ENCODE peak calls at places on chromosomes 1 and 21, in ten cellular contexts. B is glutamatergic neuron, C is H1, I is HFFc6, M is body of pancreas, N is AG04449, T is foreskin keratinocyte, X is Panc1, H is RWPE1, W is spleen. E is an unnamed sample.

GRCh38 chr1:113812661-113813135 is 422 bp upstream of the RSBN1 start:
- DNase-seq in H (no peak), T (no peak), M (no peak), I (no peak), B (no peak), W (peak; percentile 82), C (no peak), X (no peak), N (no peak), E (no peak)

GRCh38 chr21:36210779-36211659 is 54.4 kb downstream of the DOP1B start:
- DNase-seq in W (peak; percentile 46), N (no peak), I (no peak), H (no peak), T (no peak), M (no peak), X (no peak), C (no peak), B (no peak), E (peak; percentile 40)

GRCh38 chr1:201885531-201886075 is 3.1 kb upstream of the SHISA4 start:
- DNase-seq in W (peak; percentile 39), M (no peak), X (no peak), H (peak; percentile 87), C (no peak), B (no peak), N (no peak), I (peak; percentile 47), T (no peak), E (no peak)

GRCh38 chr1:87072904-87073303 is 158.5 kb downstream of the HS2ST1 start:
- DNase-seq in I (no peak), M (no peak), N (no peak), X (no peak), T (no peak), C (no peak), B (no peak), W (no peak), H (no peak), E (no peak)

GRCh38 chr1:52629021-52629643 is 3.8 kb upstream of the SHISAL2A start:
- DNase-seq in T (no peak), H (no peak), B (no peak), N (no peak), X (no peak), C (no peak), W (no peak), I (no peak), M (no peak), E (no peak)

GRCh38 chr1:248926401-248927182 is 20.6 kb downstream of the PGBD2 start:
- DNase-seq in X (no peak), N (peak; percentile 23), H (no peak), I (peak; percentile 87), W (no peak), M (no peak), B (no peak), T (peak; percentile 16), C (no peak), E (no peak)

GRCh38 chr1:71462247-71462646 is 381.4 kb upstream of the ZRANB2 start:
- DNase-seq in H (no peak), I (no peak), W (no peak), C (peak; percentile 86), N (no peak), B (no peak), X (no peak), M (no peak), T (no peak), E (no peak)

GRCh38 chr1:116157096-116157495 is 45.9 kb downstream of the MAB21L3 start:
- DNase-seq in X (no peak), N (no peak), I (no peak), T (no peak), C (no peak), B (no peak), M (no peak), H (no peak), W (no peak), E (no peak)

GRCh38 chr1:1088036-1088800 is 14.1 kb upstream of the RNF223 start:
- DNase-seq in I (no peak), B (peak; percentile 37), H (no peak), M (no peak), N (no peak), C (no peak), W (peak; percentile 44), X (no peak), T (no peak), E (peak; percentile 88)

GRCh38 chr1:220788146-220788545 is 1.4 kb downstream of the MTARC1 start:
- DNase-seq in I (no peak), X (no peak), C (no peak), H (no peak), M (no peak), W (no peak), B (no peak), N (no peak), T (no peak), E (no peak)

GRCh38 chr1:44417351-44418021 is 12.4 kb downstream of the RNF220 start:
- DNase-seq in N (no peak), I (no peak), H (no peak), B (peak; percentile 87), X (no peak), W (peak; percentile 87), T (no peak), M (no peak), C (peak; percentile 76), E (no peak)

GRCh38 chr1:7586031-7586941 is 184.8 kb upstream of the VAMP3 start:
- DNase-seq in N (no peak), I (no peak), M (no peak), C (no peak), W (peak; percentile 49), H (no peak), T (no peak), X (no peak), B (no peak), E (peak; percentile 68)

GRCh38 chr1:27570383-27570755 is 33.6 kb downstream of the AHDC1 start:
- DNase-seq in C (no peak), I (no peak), W (no peak), B (no peak), T (no peak), N (no peak), H (no peak), M (no peak), X (no peak), E (no peak)

GRCh38 chr1:54274881-54275280 is 74.9 kb downstream of the MRPL37 start:
- DNase-seq in N (no peak), B (no peak), H (no peak), C (no peak), M (no peak), X (no peak), I (no peak), T (no peak), W (no peak), E (no peak)

GRCh38 chr1:228338521-228339051 is 68.0 kb downstream of the TRIM11 start:
- DNase-seq in B (peak; percentile 11), I (no peak), T (no peak), C (no peak), N (no peak), M (peak; percentile 6), X (no peak), H (no peak), W (no peak), E (no peak)

GRCh38 chr1:242629396-242629795 is 104.9 kb upstream of the PLD5 start:
- DNase-seq in H (peak; percentile 73), B (no peak), C (no peak), X (peak; percentile 86), M (no peak), T (peak; percentile 87), W (no peak), N (no peak), I (no peak), E (no peak)

GRCh38 chr1:30768169-30768829 is 10.7 kb upstream of the LAPTM5 start:
- DNase-seq in W (peak; percentile 68), M (no peak), B (no peak), H (no peak), N (no peak), I (no peak), T (no peak), C (no peak), X (no peak), E (no peak)

GRCh38 chr1:108080448-108080847 is 115.5 kb upstream of the VAV3 start:
- DNase-seq in M (no peak), T (no peak), H (no peak), C (no peak), N (no peak), X (no peak), W (no peak), I (no peak), B (no peak), E (no peak)

GRCh38 chr1:18800258-18800657 is 59.2 kb downstream of the TAS1R2 start:
- DNase-seq in W (no peak), H (no peak), M (no peak), X (no peak), T (no peak), N (no peak), B (no peak), C (no peak), I (no peak), E (no peak)

GRCh38 chr1:117754061-117754969 is 148.5 kb downstream of the TENT5C start:
- DNase-seq in B (peak; percentile 50), W (no peak), M (peak; percentile 82), C (peak; percentile 13), N (no peak), I (peak; percentile 46), X (no peak), H (peak; percentile 68), T (peak; percentile 31), E (no peak)

GRCh38 chr1:117932576-117932975 is 3.0 kb downstream of the WDR3 start:
- DNase-seq in B (no peak), W (no peak), H (peak; percentile 2), X (no peak), N (no peak), M (no peak), T (no peak), I (no peak), C (no peak), E (no peak)

GRCh38 chr1:157984469-157984868 is 9.0 kb upstream of the KIRREL1 start:
- DNase-seq in T (no peak), I (no peak), N (no peak), B (no peak), W (no peak), C (no peak), H (no peak), X (no peak), M (no peak), E (no peak)
- TF ChIP-seq CTCF in T (no peak), I (no peak), N (no peak), B (no peak), W (no peak), C (no peak), H (no peak), X (no peak), M (no peak), E (no peak)

GRCh38 chr21:23936224-23936623 is 1671.1 kb downstream of the MRPL39 start:
- DNase-seq in M (no peak), N (peak; percentile 5), I (no peak), C (no peak), H (no peak), B (no peak), X (no peak), T (no peak), W (no peak), E (no peak)
- TF ChIP-seq CTCF in M (no peak), N (peak; percentile 62), I (no peak), C (no peak), H (no peak), B (peak; percentile 27), X (peak; percentile 24), T (no peak), W (no peak), E (peak; percentile 17)

GRCh38 chr1:66607458-66607857 is 73.5 kb downstream of the SGIP1 start:
- DNase-seq in T (no peak), M (no peak), C (no peak), B (no peak), I (no peak), X (no peak), W (no peak), H (no peak), N (no peak), E (no peak)
- TF ChIP-seq CTCF in T (peak; percentile 33), M (no peak), C (peak; percentile 51), B (no peak), I (peak; percentile 50), X (peak; percentile 17), W (no peak), H (no peak), N (no peak), E (peak; percentile 14)

GRCh38 chr21:44930543-44930981 is 9.3 kb upstream of the SLX9 start:
- DNase-seq in N (no peak), B (no peak), X (no peak), W (peak; percentile 93), T (no peak), I (no peak), M (no peak), H (no peak), C (no peak), E (peak; percentile 86)
- TF ChIP-seq CTCF in N (no peak), B (no peak), X (no peak), W (no peak), T (no peak), I (no peak), M (no peak), H (no peak), C (no peak), E (no peak)